ENCODE peak calls at places on chromosome 14, in six cellular contexts. E is upper lobe of right lung, H is cardiac fibroblast, Z is fibroblast of lung, V is stomach, D is foreskin fibroblast. W is an unnamed sample.

GRCh38 chr14:91123201-91123600 is 9.3 kb downstream of the DGLUCY start:
- DNase-seq in E (no peak), H (no peak), Z (no peak), V (no peak), D (no peak), W (no peak)

GRCh38 chr14:105092912-105093425 is 27.7 kb upstream of the GPR132 start:
- DNase-seq in E (peak), H (peak), Z (peak), V (peak), D (peak), W (no peak)

GRCh38 chr14:45140661-45141187 is 5.0 kb downstream of the FANCM start:
- DNase-seq in E (no peak), H (no peak), Z (no peak), V (no peak), D (no peak), W (no peak)

GRCh38 chr14:72567226-72567625 is 326.7 kb downstream of the DPF3 start:
- DNase-seq in E (no peak), H (no peak), Z (no peak), V (no peak), D (no peak), W (no peak)

GRCh38 chr14:31435276-31435675 is 14.9 kb upstream of the HEATR5A start:
- DNase-seq in E (no peak), H (peak), Z (peak), V (no peak), D (peak), W (no peak)

GRCh38 chr14:53273671-53274072 is 120.5 kb upstream of the DDHD1 start:
- DNase-seq in E (no peak), H (peak), Z (no peak), V (no peak), D (peak), W (no peak)

GRCh38 chr14:65966188-65966587 is 520.0 kb upstream of the CCDC196 start:
- DNase-seq in E (no peak), H (no peak), Z (no peak), V (no peak), D (no peak), W (no peak)

GRCh38 chr14:31025335-31026075 is at the start of gene AP4S1:
- DNase-seq in E (peak), H (no peak), Z (no peak), V (peak), D (peak), W (no peak)

GRCh38 chr14:21384494-21384851 is 654 bp upstream of the SUPT16H start:
- DNase-seq in E (no peak), H (no peak), Z (no peak), V (no peak), D (no peak), W (no peak)

GRCh38 chr14:95335071-95335470 is 15.4 kb upstream of the CLMN start:
- DNase-seq in E (no peak), H (no peak), Z (no peak), V (no peak), D (no peak), W (no peak)

GRCh38 chr14:36510874-36511273 is 9.2 kb downstream of the NKX2-1 start:
- DNase-seq in E (no peak), H (no peak), Z (no peak), V (no peak), D (no peak), W (no peak)

GRCh38 chr14:36513451-36514277 is 6.4 kb downstream of the NKX2-1 start:
- DNase-seq in E (peak), H (no peak), Z (no peak), V (no peak), D (no peak), W (no peak)

GRCh38 chr14:36513012-36513420 is 7.0 kb downstream of the NKX2-1 start:
- DNase-seq in E (no peak), H (no peak), Z (no peak), V (no peak), D (no peak), W (no peak)

GRCh38 chr14:36511981-36512584 is 7.9 kb downstream of the NKX2-1 start:
- DNase-seq in E (no peak), H (no peak), Z (no peak), V (no peak), D (no peak), W (no peak)

DNA sequence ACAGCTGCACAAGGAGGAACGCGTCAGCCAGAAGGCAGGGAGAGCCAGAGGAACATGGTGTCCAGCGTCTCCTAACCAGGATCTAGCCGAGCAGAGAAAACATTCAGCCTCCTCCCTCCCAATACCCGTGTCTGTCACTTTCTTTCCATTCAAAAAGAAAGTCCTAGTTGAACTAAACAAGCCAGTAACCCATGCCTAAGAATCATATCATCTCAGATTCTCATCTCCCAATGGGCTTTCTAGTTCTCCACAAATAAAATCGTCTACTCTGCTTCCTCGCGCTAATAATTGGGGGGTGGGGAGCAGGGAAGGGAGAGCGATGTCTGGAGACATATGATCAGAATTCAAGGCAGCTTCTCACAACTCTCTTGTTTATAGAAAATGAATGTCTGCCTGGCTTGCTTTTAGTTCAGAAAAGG is 7.4 kb downstream of the NKX2-1 start:
- DNase-seq in E (no peak), H (no peak), Z (no peak), V (no peak), D (no peak), W (no peak)
- TF ChIP-seq CTCF in E (no peak), H (no peak), Z (no peak), V (no peak), D (no peak), W (no peak)

DNA sequence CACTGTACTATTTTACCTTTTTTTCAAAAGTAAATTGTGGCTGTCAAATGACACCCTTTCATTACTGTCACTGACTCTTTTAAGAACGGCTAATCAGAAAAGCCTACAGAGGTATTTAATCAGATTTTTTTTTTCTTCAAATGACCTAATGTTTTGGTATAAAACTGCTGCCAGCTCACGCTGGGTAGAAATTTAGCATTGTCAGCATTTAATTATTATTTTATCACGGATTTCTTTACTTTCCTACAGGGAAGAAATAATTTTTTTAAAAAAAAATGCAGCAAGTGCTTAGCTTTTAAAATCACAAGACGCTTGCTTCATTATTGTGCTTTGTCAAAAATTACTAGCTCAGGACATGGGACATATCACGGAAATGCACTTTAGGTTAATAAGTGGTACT is 149.1 kb upstream of the FOXN3 start:
- DNase-seq in E (no peak), H (no peak), Z (no peak), V (no peak), D (no peak), W (no peak)
- H3K4me3 ChIP-seq in E (no peak), H (no peak), Z (no peak), V (no peak), D (no peak), W (no peak)

GRCh38 chr14:102806447-102806846 is 29.2 kb downstream of the TRAF3 start:
- DNase-seq in E (no peak), H (no peak), Z (no peak), V (no peak), D (no peak), W (no peak)

GRCh38 chr14:102804858-102805257 is 27.6 kb downstream of the TRAF3 start:
- DNase-seq in E (no peak), H (no peak), Z (no peak), V (no peak), D (no peak), W (no peak)

GRCh38 chr14:102803139-102803538 is 25.9 kb downstream of the TRAF3 start:
- DNase-seq in E (no peak), H (no peak), Z (no peak), V (no peak), D (peak), W (no peak)

GRCh38 chr14:102805941-102806340 is 28.7 kb downstream of the TRAF3 start:
- DNase-seq in E (no peak), H (no peak), Z (no peak), V (no peak), D (no peak), W (no peak)

DNA sequence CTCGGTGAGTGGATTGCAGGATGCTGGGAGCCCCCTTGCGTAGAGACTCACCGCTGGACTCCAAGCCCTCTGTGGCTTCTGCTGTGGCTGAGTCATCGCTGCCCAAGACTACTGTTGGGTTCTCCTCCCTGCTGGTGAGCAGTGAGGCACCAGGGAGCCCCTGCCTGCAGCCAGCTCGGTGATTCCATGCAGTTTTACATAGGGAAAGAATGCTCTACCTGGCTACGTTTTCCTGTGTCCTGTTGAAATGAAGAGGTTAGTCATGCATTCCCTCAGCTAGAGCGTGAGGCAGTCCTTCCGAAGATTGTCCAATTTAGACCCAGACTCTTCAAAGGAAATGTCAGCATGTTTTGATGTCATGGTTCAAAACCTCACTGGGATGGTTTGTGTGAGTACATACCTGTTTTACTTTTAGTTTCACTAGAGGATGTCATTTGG is 28.2 kb downstream of the TRAF3 start:
- DNase-seq in E (no peak), H (peak), Z (peak), V (no peak), D (peak), W (no peak)
- TF ChIP-seq CTCF in E (no peak), H (peak), Z (no peak), V (no peak), D (no peak), W (no peak)

GRCh38 chr14:34173916-34174315 is 223.0 kb upstream of the EGLN3 start:
- DNase-seq in E (no peak), H (no peak), Z (no peak), V (no peak), D (no peak), W (no peak)

GRCh38 chr14:34172052-34172451 is 221.2 kb upstream of the EGLN3 start:
- DNase-seq in E (no peak), H (no peak), Z (no peak), V (no peak), D (no peak), W (no peak)

GRCh38 chr14:34171431-34171830 is 220.6 kb upstream of the EGLN3 start:
- DNase-seq in E (no peak), H (no peak), Z (no peak), V (no peak), D (no peak), W (no peak)

GRCh38 chr14:34170891-34171290 is 220.0 kb upstream of the EGLN3 start:
- DNase-seq in E (no peak), H (no peak), Z (no peak), V (no peak), D (no peak), W (no peak)

DNA sequence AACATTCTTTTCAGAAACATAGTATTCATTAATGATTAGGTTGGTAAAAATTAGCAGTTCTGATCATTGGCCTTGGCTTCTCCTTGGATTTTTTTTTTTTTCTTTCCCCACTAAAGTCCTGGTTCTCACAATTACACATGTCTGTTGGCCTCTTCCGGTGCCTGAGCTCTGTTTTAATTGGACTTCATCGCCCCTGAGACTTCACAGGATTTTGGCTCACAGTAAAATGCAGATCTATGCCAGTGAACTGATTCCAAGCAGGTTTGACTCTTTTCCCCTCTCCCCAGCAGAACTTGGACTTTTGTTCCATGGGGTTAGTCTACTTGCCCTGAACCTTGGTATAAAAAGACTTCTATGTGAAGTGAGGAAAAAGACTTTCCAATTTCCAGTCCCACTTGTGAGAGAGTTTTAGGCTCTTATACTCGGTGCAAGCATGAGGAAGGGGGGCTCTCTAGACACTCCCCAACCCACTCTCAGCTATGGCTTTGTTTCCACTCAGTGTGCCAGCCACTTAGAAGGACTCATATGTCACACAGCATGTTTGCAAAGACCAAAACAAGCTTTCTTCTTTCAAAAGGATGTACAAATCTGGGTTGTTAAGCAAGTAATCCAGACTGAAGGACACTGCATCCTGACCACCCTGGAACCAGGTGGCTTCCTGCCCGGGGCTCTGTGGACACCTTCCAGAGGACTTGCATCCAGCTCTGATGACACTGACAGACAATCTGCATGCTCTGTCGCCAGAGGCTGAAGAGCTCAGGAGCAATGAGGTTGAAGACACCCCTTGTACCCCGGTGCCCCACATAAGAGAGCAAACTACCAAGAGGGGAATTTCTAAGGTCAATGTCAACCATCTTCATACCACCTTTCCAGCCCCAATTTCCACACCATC is 221.8 kb upstream of the EGLN3 start:
- DNase-seq in E (no peak), H (no peak), Z (no peak), V (no peak), D (no peak), W (no peak)
- H3K4me3 ChIP-seq in E (no peak), H (no peak), Z (no peak), V (no peak), D (no peak), W (no peak)

GRCh38 chr14:99201351-99202073 is 70.5 kb downstream of the BCL11B start:
- DNase-seq in E (no peak), H (no peak), Z (no peak), V (no peak), D (no peak), W (no peak)
- TF ChIP-seq CTCF in E (no peak), H (no peak), Z (no peak), V (no peak), D (no peak), W (no peak)

GRCh38 chr14:54652890-54653201 is 85.9 kb downstream of the SAMD4A start:
- DNase-seq in E (no peak), H (no peak), Z (no peak), V (no peak), D (no peak), W (no peak)
- H3K4me3 ChIP-seq in E (peak), H (peak), Z (peak), V (peak), D (peak), W (peak)

DNA sequence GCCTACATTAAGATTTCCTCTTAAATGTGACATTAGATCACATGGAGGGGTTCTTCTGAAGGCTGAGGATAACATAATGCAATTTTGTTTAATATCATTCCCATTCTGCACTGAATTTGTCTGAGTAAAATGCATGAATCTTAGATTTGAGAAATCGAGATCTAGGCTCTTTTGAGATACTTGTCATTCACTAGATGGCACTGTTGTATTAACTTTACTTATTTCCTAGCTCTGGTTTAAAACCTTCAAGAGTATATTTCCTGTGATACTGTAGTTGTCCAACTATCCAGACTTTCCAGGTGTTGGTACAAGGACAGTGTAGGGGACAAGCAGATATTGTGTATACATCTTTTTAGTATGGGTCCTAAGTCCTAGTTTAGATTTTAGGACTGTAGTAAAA is 91.7 kb upstream of the SEL1L start:
- DNase-seq in E (no peak), H (peak), Z (no peak), V (no peak), D (peak), W (no peak)
- TF ChIP-seq CTCF in E (peak), H (no peak), Z (no peak), V (no peak), D (no peak), W (peak)

DNA sequence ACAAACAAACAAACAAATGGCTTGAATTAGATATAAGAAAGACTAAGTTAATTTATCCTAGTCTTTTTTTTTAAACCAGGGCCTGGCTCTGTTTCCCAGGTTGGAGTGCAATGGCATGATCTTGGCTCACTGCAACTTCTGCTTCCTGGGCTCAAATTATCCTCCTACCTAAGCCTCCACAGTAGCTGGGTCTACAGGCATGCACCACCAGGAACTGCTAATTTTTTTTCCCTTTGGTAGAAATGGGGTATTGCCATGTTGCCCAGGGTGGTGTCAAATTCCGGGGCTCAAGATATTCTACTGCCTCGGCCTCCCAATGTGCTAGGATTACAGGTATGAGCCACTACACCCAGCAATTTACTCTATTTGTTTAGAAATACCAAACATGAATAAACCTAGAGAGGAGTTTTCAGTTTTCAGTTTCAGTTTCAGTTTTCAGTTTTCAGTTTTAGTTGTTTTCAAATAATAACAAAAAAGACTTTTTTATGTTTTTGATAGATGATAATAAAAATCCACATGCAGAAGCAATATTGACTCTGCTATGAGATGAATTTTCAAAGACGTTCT is 817.0 kb downstream of the FLRT2 start:
- DNase-seq in E (no peak), H (no peak), Z (no peak), V (no peak), D (peak), W (no peak)
- H3K4me3 ChIP-seq in E (no peak), H (no peak), Z (no peak), V (no peak), D (no peak), W (no peak)

GRCh38 chr14:101812071-101812470 is 50.6 kb downstream of the PPP2R5C start:
- DNase-seq in E (no peak), H (no peak), Z (no peak), V (no peak), D (no peak), W (no peak)
- TF ChIP-seq CTCF in E (no peak), H (no peak), Z (no peak), V (no peak), D (no peak), W (no peak)